ENCODE peak calls at places on chromosomes 6 and 20, in five cellular contexts. P, N, X, J and S are unnamed samples.

GRCh38 chr6:36753671-36754485 is 56.3 kb downstream of the RAB44 start:
- DNase-seq in P (no peak), N (peak), X (no peak), J (no peak), S (no peak)

GRCh38 chr20:45860573-45861011 is 3.2 kb downstream of the ZSWIM3 start:
- DNase-seq in P (peak), N (no peak), X (no peak), J (no peak), S (no peak)

GRCh38 chr6:35435075-35435837 is 16.9 kb upstream of the FANCE start:
- DNase-seq in P (no peak), N (no peak), X (no peak), J (no peak), S (no peak)

GRCh38 chr6:139373154-139373927 is 1.1 kb downstream of the CITED2 start:
- DNase-seq in P (peak), N (peak), X (peak), J (peak), S (peak)

GRCh38 chr6:39051399-39052122 is 3.0 kb downstream of the GLP1R start:
- DNase-seq in P (no peak), N (no peak), X (no peak), J (no peak), S (no peak)

GRCh38 chr6:36340671-36341454 is 4.2 kb upstream of the BNIP5 start:
- DNase-seq in P (peak), N (peak), X (peak), J (peak), S (peak)

GRCh38 chr6:44431118-44431725 is 43.7 kb downstream of the CDC5L start:
- DNase-seq in P (peak), N (peak), X (peak), J (peak), S (peak)

GRCh38 chr6:17984399-17984798 is 3.0 kb downstream of the KIF13A start:
- DNase-seq in P (no peak), N (no peak), X (no peak), J (no peak), S (no peak)

GRCh38 chr6:127348046-127348661 is 4.7 kb upstream of the ECHDC1 start:
- DNase-seq in P (no peak), N (no peak), X (no peak), J (no peak), S (no peak)

GRCh38 chr6:127347188-127347587 is 3.8 kb upstream of the ECHDC1 start:
- DNase-seq in P (no peak), N (no peak), X (peak), J (no peak), S (no peak)

GRCh38 chr6:127349980-127350379 is 6.6 kb upstream of the ECHDC1 start:
- DNase-seq in P (no peak), N (no peak), X (no peak), J (no peak), S (no peak)

DNA sequence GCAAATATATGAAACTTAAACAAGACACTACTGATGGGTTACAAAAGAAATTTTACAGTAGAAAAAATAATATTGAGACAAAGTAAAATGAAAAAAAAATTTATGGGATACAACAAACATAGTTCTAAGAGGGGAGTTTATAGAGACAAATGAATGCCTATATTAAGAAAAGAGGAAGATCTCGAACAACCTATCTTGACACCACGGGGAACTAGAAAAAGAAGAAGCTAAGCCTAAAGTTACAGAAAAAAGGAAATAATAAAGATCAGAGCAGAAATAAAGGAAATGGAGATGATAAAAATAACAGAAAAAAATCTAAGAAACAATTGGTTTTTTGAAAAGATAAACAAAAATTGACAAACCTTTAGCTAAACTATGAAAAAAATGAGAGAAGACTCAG is 9.1 kb upstream of the ECHDC1 start:
- DNase-seq in P (no peak), N (no peak), X (no peak), J (no peak), S (no peak)
- TF ChIP-seq MXI1 in P (no peak), N (no peak), X (no peak), J (no peak), S (no peak)

DNA sequence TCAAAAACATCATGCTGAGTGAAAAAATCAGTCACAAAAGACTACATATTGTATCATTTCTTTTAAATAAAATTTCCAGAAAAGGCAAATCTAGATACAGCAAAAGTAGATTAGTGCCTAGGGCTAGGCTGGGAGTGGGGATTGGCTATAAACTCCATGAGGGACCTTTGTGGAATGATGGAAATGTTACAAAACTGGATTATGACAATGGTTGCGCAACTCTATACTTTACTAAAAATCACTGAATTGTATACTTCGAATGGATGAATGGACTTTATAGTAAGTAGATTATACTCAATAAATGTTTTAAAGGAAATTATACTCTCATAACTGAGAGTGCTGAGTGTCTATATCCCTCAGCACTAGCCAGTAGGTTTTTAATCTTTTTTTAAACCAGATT is 4.3 kb downstream of the HMGN3 start:
- DNase-seq in P (no peak), N (no peak), X (no peak), J (no peak), S (no peak)
- TF ChIP-seq MXI1 in P (no peak), N (no peak), X (no peak), J (no peak), S (no peak)

GRCh38 chr6:12392490-12392889 is 102.3 kb downstream of the EDN1 start:
- DNase-seq in P (no peak), N (no peak), X (no peak), J (no peak), S (no peak)
- TF ChIP-seq MXI1 in P (no peak), N (no peak), X (no peak), J (no peak), S (no peak)

GRCh38 chr6:31008165-31008564 is 2.1 kb upstream of the MUC22 start:
- DNase-seq in P (no peak), N (no peak), X (no peak), J (no peak), S (no peak)
- TF ChIP-seq MXI1 in P (no peak), N (no peak), X (no peak), J (no peak), S (no peak)